ENCODE peak calls at places on chromosomes 13 and 19, in four cellular contexts. W is GM23248, B is neural progenitor cell, M is H1. V is an unnamed sample. For H3K79me2, the result is how much of the 10 kb centered on the place peaks cover.

GRCh38 chr19:38323276-38323675 is 3.6 kb downstream of the KCNK6 start:
- DNase-seq in W (peak), B (no peak), M (no peak), V (no peak)

GRCh38 chr19:3578390-3578789 is 5.6 kb downstream of the HMG20B start:
- DNase-seq in W (no peak), B (no peak), M (no peak), V (no peak)

GRCh38 chr13:94291631-94292322 is 187.7 kb downstream of the DCT start:
- DNase-seq in W (no peak), B (no peak), M (no peak), V (no peak)

GRCh38 chr19:33064778-33065550 is at the start of gene RHPN2:
- DNase-seq in W (peak), B (peak), M (no peak), V (peak)

GRCh38 chr19:2317300-2317699 is 9.3 kb upstream of the LINGO3 start:
- DNase-seq in W (no peak), B (no peak), M (no peak), V (no peak)

GRCh38 chr13:74978596-74978995 is 503.4 kb downstream of the TBC1D4 start:
- DNase-seq in W (no peak), B (no peak), M (no peak), V (no peak)

GRCh38 chr13:51770681-51771417 is 33.1 kb downstream of the DHRS12 start:
- DNase-seq in W (no peak), B (no peak), M (no peak), V (no peak)

GRCh38 chr13:25872871-25873607 is 178.8 kb downstream of the SHISA2 start:
- DNase-seq in W (no peak), B (no peak), M (no peak), V (no peak)

GRCh38 chr13:27573265-27573664 is 47.1 kb downstream of the LNX2 start:
- DNase-seq in W (peak), B (no peak), M (no peak), V (peak)

GRCh38 chr13:95689582-95689926 is 12.6 kb downstream of the DNAJC3 start:
- DNase-seq in W (no peak), B (no peak), M (no peak), V (no peak)

GRCh38 chr19:518292-519231 is 11.3 kb downstream of the TPGS1 start:
- DNase-seq in W (no peak), B (peak), M (no peak), V (no peak)

GRCh38 chr13:28349371-28349770 is 145.6 kb downstream of the FLT1 start:
- DNase-seq in W (no peak), B (no peak), M (no peak), V (no peak)

GRCh38 chr19:1220452-1221037 is 15.0 kb downstream of the STK11 start:
- DNase-seq in W (no peak), B (no peak), M (no peak), V (no peak)

GRCh38 chr13:111639994-111640393 is 319.6 kb downstream of the TEX29 start:
- DNase-seq in W (no peak), B (no peak), M (no peak), V (no peak)

GRCh38 chr13:111251646-111252448 is 68.6 kb upstream of the TEX29 start:
- DNase-seq in W (peak), B (no peak), M (no peak), V (peak)

GRCh38 chr19:4379383-4380253 is 20.7 kb downstream of the SH3GL1 start:
- DNase-seq in W (peak), B (no peak), M (no peak), V (peak)

GRCh38 chr13:94662274-94662945 is 49.9 kb downstream of the SOX21 start:
- DNase-seq in W (no peak), B (no peak), M (no peak), V (no peak)

GRCh38 chr19:50817941-50818858 is 5.4 kb downstream of the KLK1 start:
- DNase-seq in W (peak), B (peak), M (peak), V (peak)

GRCh38 chr13:29901714-29902631 is 51.6 kb upstream of the UBL3 start:
- DNase-seq in W (peak), B (no peak), M (no peak), V (peak)

GRCh38 chr19:51901860-51902259 is 3.0 kb downstream of the ZNF649 start:
- DNase-seq in W (peak), B (no peak), M (no peak), V (no peak)
- H3K79me2 ChIP-seq in W (half or more), B (half or more), M (half or more), V (under half)

DNA sequence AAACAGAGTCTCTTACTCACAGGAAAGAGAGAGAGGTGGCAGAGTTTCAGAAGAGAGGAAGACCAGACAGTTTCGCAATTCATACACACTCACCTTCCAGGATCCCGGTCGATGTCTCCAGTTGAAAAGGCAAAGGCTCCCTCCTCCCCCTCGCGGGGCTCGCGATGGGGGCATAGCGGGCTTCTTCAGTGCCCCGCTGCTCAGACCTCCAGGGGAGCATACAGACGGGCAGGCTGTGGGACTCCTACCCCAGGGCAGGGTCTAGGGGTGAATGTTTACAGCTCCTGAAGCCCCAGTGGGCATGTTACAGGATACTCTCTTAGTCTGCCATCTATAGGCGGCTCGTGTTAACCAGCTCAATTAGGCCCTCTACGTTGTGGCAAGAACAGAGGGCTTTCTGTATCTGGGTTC is 139.2 kb downstream of the SLITRK5 start:
- DNase-seq in W (no peak), B (peak), M (peak), V (no peak)
- H2AFZ ChIP-seq in W (no peak), B (peak), M (peak), V (no peak)

GRCh38 chr13:40585911-40586471 is 80.5 kb downstream of the FOXO1 start:
- DNase-seq in W (no peak), B (no peak), M (no peak), V (peak)
- H3K79me2 ChIP-seq in W (under half), B (under half), M (half or more), V (half or more)

GRCh38 chr13:66323695-66324094 is 906.4 kb downstream of the PCDH9 start:
- DNase-seq in W (no peak), B (no peak), M (no peak), V (no peak)
- H2AFZ ChIP-seq in W (no peak), B (peak), M (peak), V (no peak)

GRCh38 chr19:13129384-13129783 is 11.3 kb downstream of the NACC1 start:
- DNase-seq in W (no peak), B (no peak), M (no peak), V (no peak)
- H3K79me2 ChIP-seq in W (half or more), B (half or more), M (half or more), V (half or more)